ENCODE peak calls at places on chromosome 1, in six cellular contexts. J is NCI-H446 treated with DMSO at 0.1 percent for 48 hours; D is stimulated activated CD8-positive, alpha-beta memory T cell treated with anti-CD3 and anti-CD28 coated beads, Interleukin-2, amount 100 ng/mL, for 1 hour; I is HT1080; Q is GM20000; L is K562. F is an unnamed sample.

GRCh38 chr1:21334214-21335087 is 44.2 kb upstream of the ECE1 start:
- DNase-seq in J (no peak), D (peak), I (peak), Q (peak), L (peak), F (peak)

GRCh38 chr1:97364086-97364485 is 556.7 kb downstream of the DPYD start:
- DNase-seq in J (no peak), D (no peak), I (peak), Q (no peak), L (no peak), F (no peak)

GRCh38 chr1:86515597-86515996 is 31.3 kb upstream of the CLCA4 start:
- DNase-seq in J (no peak), D (no peak), I (peak), Q (no peak), L (peak), F (peak)

GRCh38 chr1:62045579-62045978 is 149.1 kb upstream of the L1TD1 start:
- DNase-seq in J (peak), D (no peak), I (peak), Q (no peak), L (peak), F (no peak)

GRCh38 chr1:207603777-207604176 is 41.2 kb upstream of the CR1L start:
- DNase-seq in J (no peak), D (no peak), I (peak), Q (no peak), L (no peak), F (no peak)

GRCh38 chr1:21261551-21262281 is 28.5 kb downstream of the ECE1 start:
- DNase-seq in J (no peak), D (no peak), I (peak), Q (no peak), L (peak), F (no peak)

GRCh38 chr1:63326473-63327380 is 4.4 kb downstream of the FOXD3 start:
- DNase-seq in J (no peak), D (no peak), I (no peak), Q (peak), L (no peak), F (peak)

GRCh38 chr1:234262754-234263105 is 110.5 kb upstream of the COA6 start:
- DNase-seq in J (no peak), D (no peak), I (no peak), Q (no peak), L (no peak), F (no peak)

GRCh38 chr1:160993544-160993943 is 27.4 kb downstream of the F11R start:
- DNase-seq in J (no peak), D (no peak), I (peak), Q (no peak), L (no peak), F (peak)

GRCh38 chr1:21562896-21563295 is 53.7 kb downstream of the ALPL start:
- DNase-seq in J (no peak), D (no peak), I (no peak), Q (no peak), L (no peak), F (no peak)

GRCh38 chr1:52423771-52424170 is 19.4 kb downstream of the PRPF38A start:
- DNase-seq in J (no peak), D (peak), I (no peak), Q (no peak), L (no peak), F (no peak)

GRCh38 chr1:47753808-47754207 is 243.4 kb downstream of the TRABD2B start:
- DNase-seq in J (no peak), D (no peak), I (no peak), Q (peak), L (no peak), F (no peak)

GRCh38 chr1:162385280-162385623 is 3.7 kb downstream of the C1orf226 start:
- DNase-seq in J (no peak), D (no peak), I (no peak), Q (no peak), L (no peak), F (no peak)

GRCh38 chr1:64242895-64243756 is 39.7 kb downstream of the UBE2U start:
- DNase-seq in J (peak), D (no peak), I (peak), Q (no peak), L (peak), F (peak)

GRCh38 chr1:22282281-22282970 is 139.5 kb upstream of the WNT4 start:
- DNase-seq in J (no peak), D (no peak), I (no peak), Q (no peak), L (no peak), F (no peak)

GRCh38 chr1:2791027-2791760 is 10.3 kb downstream of the TTC34 start:
- DNase-seq in J (no peak), D (no peak), I (no peak), Q (no peak), L (no peak), F (no peak)

GRCh38 chr1:65773391-65773790 is 19.3 kb upstream of the PDE4B start:
- DNase-seq in J (no peak), D (no peak), I (peak), Q (no peak), L (no peak), F (no peak)

GRCh38 chr1:36136535-36136934 is 11.5 kb upstream of the COL8A2 start:
- DNase-seq in J (peak), D (no peak), I (peak), Q (no peak), L (no peak), F (no peak)

F was measured in NAMALWA.